ENCODE peak calls at places on chromosomes 13 and 19, in six cellular contexts. One of them, this sample, is unnamed.
A peak's percentile ranks its signal among the peaks of the same experiment; 100 is the strongest.

GRCh38 chr13:39692650-39693438 is 37.4 kb downstream of the COG6 start:
- DNase-seq in tibial artery: no peak
- DNase-seq in Karpas-422: no peak
- DNase-seq in gastrocnemius medialis: no peak
- DNase-seq in heart left ventricle: no peak
- DNase-seq in thoracic aorta: no peak
- DNase-seq in this sample: no peak

GRCh38 chr19:54045771-54046170 is 17.9 kb downstream of the VSTM1 start:
- DNase-seq in tibial artery: no peak
- DNase-seq in Karpas-422: no peak
- DNase-seq in gastrocnemius medialis: no peak
- DNase-seq in heart left ventricle: no peak
- DNase-seq in thoracic aorta: no peak
- DNase-seq in this sample: no peak

GRCh38 chr19:13788991-13789390 is 6.3 kb upstream of the ZSWIM4 start:
- DNase-seq in tibial artery: peak; percentile 77
- DNase-seq in Karpas-422: no peak
- DNase-seq in gastrocnemius medialis: no peak
- DNase-seq in heart left ventricle: no peak
- DNase-seq in thoracic aorta: peak; percentile 47
- DNase-seq in this sample: no peak

GRCh38 chr19:52962394-52963228 is at the start of gene ZNF816:
- DNase-seq in tibial artery: peak; percentile 99
- DNase-seq in Karpas-422: peak; percentile 100
- DNase-seq in gastrocnemius medialis: peak; percentile 86
- DNase-seq in heart left ventricle: peak; percentile 98
- DNase-seq in thoracic aorta: peak; percentile 94
- DNase-seq in this sample: peak; percentile 99

GRCh38 chr13:27374126-27374613 is 50.2 kb upstream of the GTF3A start:
- DNase-seq in tibial artery: no peak
- DNase-seq in Karpas-422: no peak
- DNase-seq in gastrocnemius medialis: no peak
- DNase-seq in heart left ventricle: no peak
- DNase-seq in thoracic aorta: no peak
- DNase-seq in this sample: no peak

GRCh38 chr19:13873776-13874515 is 3.0 kb upstream of the NANOS3 start:
- DNase-seq in tibial artery: no peak
- DNase-seq in Karpas-422: no peak
- DNase-seq in gastrocnemius medialis: no peak
- DNase-seq in heart left ventricle: no peak
- DNase-seq in thoracic aorta: no peak
- DNase-seq in this sample: no peak

GRCh38 chr19:16876904-16877361 is 11.9 kb upstream of the F2RL3 start:
- DNase-seq in tibial artery: no peak
- DNase-seq in Karpas-422: no peak
- DNase-seq in gastrocnemius medialis: no peak
- DNase-seq in heart left ventricle: peak; percentile 49
- DNase-seq in thoracic aorta: no peak
- DNase-seq in this sample: no peak

GRCh38 chr13:109862627-109863026 is 76.2 kb upstream of the IRS2 start:
- DNase-seq in tibial artery: no peak
- DNase-seq in Karpas-422: no peak
- DNase-seq in gastrocnemius medialis: no peak
- DNase-seq in heart left ventricle: no peak
- DNase-seq in thoracic aorta: no peak
- DNase-seq in this sample: no peak

GRCh38 chr13:109154546-109154945 is 525.1 kb downstream of the MYO16 start:
- DNase-seq in tibial artery: no peak
- DNase-seq in Karpas-422: no peak
- DNase-seq in gastrocnemius medialis: no peak
- DNase-seq in heart left ventricle: no peak
- DNase-seq in thoracic aorta: no peak
- DNase-seq in this sample: no peak

GRCh38 chr13:110062077-110062776 is 244.7 kb downstream of the COL4A1 start:
- DNase-seq in tibial artery: no peak
- DNase-seq in Karpas-422: no peak
- DNase-seq in gastrocnemius medialis: peak; percentile 32
- DNase-seq in heart left ventricle: peak; percentile 48
- DNase-seq in thoracic aorta: no peak
- DNase-seq in this sample: no peak

GRCh38 chr13:85529216-85529590 is 270.0 kb downstream of the SLITRK6 start:
- DNase-seq in tibial artery: no peak
- DNase-seq in Karpas-422: no peak
- DNase-seq in gastrocnemius medialis: no peak
- DNase-seq in heart left ventricle: no peak
- DNase-seq in thoracic aorta: no peak
- DNase-seq in this sample: no peak

GRCh38 chr19:36245210-36246005 is 30.5 kb downstream of the ZNF146 start:
- DNase-seq in tibial artery: no peak
- DNase-seq in Karpas-422: no peak
- DNase-seq in gastrocnemius medialis: no peak
- DNase-seq in heart left ventricle: no peak
- DNase-seq in thoracic aorta: no peak
- DNase-seq in this sample: peak; percentile 46

GRCh38 chr19:8577247-8577646 is at the start of gene MYO1F:
- DNase-seq in tibial artery: peak; percentile 77
- DNase-seq in Karpas-422: no peak
- DNase-seq in gastrocnemius medialis: peak; percentile 33
- DNase-seq in heart left ventricle: peak; percentile 74
- DNase-seq in thoracic aorta: no peak
- DNase-seq in this sample: no peak

GRCh38 chr13:38970380-38971051 is 20.1 kb downstream of the STOML3 start:
- DNase-seq in tibial artery: no peak
- DNase-seq in Karpas-422: no peak
- DNase-seq in gastrocnemius medialis: no peak
- DNase-seq in heart left ventricle: no peak
- DNase-seq in thoracic aorta: no peak
- DNase-seq in this sample: no peak

GRCh38 chr19:48637948-48638830 is 1.0 kb upstream of the DBP start:
- DNase-seq in tibial artery: peak; percentile 93
- DNase-seq in Karpas-422: peak; percentile 95
- DNase-seq in gastrocnemius medialis: peak; percentile 90
- DNase-seq in heart left ventricle: peak; percentile 90
- DNase-seq in thoracic aorta: no peak
- DNase-seq in this sample: peak; percentile 82

GRCh38 chr19:5818594-5818993 is 13.7 kb downstream of the NRTN start:
- DNase-seq in tibial artery: no peak
- DNase-seq in Karpas-422: no peak
- DNase-seq in gastrocnemius medialis: no peak
- DNase-seq in heart left ventricle: no peak
- DNase-seq in thoracic aorta: no peak
- DNase-seq in this sample: no peak

GRCh38 chr19:50486823-50487515 is 10.3 kb upstream of the GARIN5A start:
- DNase-seq in tibial artery: no peak
- DNase-seq in Karpas-422: peak; percentile 97
- DNase-seq in gastrocnemius medialis: peak; percentile 76
- DNase-seq in heart left ventricle: no peak
- DNase-seq in thoracic aorta: no peak
- DNase-seq in this sample: peak; percentile 97

GRCh38 chr19:6773323-6773931 is 919 bp downstream of the VAV1 start:
- DNase-seq in tibial artery: no peak
- DNase-seq in Karpas-422: peak; percentile 96
- DNase-seq in gastrocnemius medialis: no peak
- DNase-seq in heart left ventricle: no peak
- DNase-seq in thoracic aorta: no peak
- DNase-seq in this sample: no peak

GRCh38 chr19:480016-480855 is 16.1 kb upstream of the MADCAM1 start:
- DNase-seq in tibial artery: peak; percentile 77
- DNase-seq in Karpas-422: peak; percentile 47
- DNase-seq in gastrocnemius medialis: peak; percentile 58
- DNase-seq in heart left ventricle: peak; percentile 85
- DNase-seq in thoracic aorta: peak; percentile 38
- DNase-seq in this sample: no peak

GRCh38 chr13:103188688-103189326 is 122.6 kb upstream of the SLC10A2 start:
- DNase-seq in tibial artery: no peak
- DNase-seq in Karpas-422: peak; percentile 78
- DNase-seq in gastrocnemius medialis: no peak
- DNase-seq in heart left ventricle: no peak
- DNase-seq in thoracic aorta: no peak
- DNase-seq in this sample: no peak

GRCh38 chr13:106100261-106100919 is 435.1 kb downstream of the EFNB2 start:
- DNase-seq in tibial artery: no peak
- DNase-seq in Karpas-422: no peak
- DNase-seq in gastrocnemius medialis: no peak
- DNase-seq in heart left ventricle: no peak
- DNase-seq in thoracic aorta: no peak
- DNase-seq in this sample: peak; percentile 85

GRCh38 chr19:4042064-4042730 is 24.5 kb downstream of the ZBTB7A start:
- DNase-seq in tibial artery: no peak
- DNase-seq in Karpas-422: no peak
- DNase-seq in gastrocnemius medialis: no peak
- DNase-seq in heart left ventricle: no peak
- DNase-seq in thoracic aorta: no peak
- DNase-seq in this sample: no peak

GRCh38 chr13:37934339-37935191 is 65.0 kb upstream of the TRPC4 start:
- DNase-seq in tibial artery: no peak
- DNase-seq in Karpas-422: no peak
- DNase-seq in gastrocnemius medialis: no peak
- DNase-seq in heart left ventricle: no peak
- DNase-seq in thoracic aorta: no peak
- DNase-seq in this sample: peak; percentile 58

GRCh38 chr19:44576843-44577565 is 36.4 kb upstream of the IGSF23 start:
- DNase-seq in tibial artery: no peak
- DNase-seq in Karpas-422: peak; percentile 75
- DNase-seq in gastrocnemius medialis: no peak
- DNase-seq in heart left ventricle: peak; percentile 20
- DNase-seq in thoracic aorta: no peak
- DNase-seq in this sample: no peak

GRCh38 chr13:32666990-32667571 is 80.8 kb downstream of the PDS5B start:
- DNase-seq in tibial artery: no peak
- DNase-seq in Karpas-422: no peak
- DNase-seq in gastrocnemius medialis: no peak
- DNase-seq in heart left ventricle: no peak
- DNase-seq in thoracic aorta: no peak
- DNase-seq in this sample: no peak

GRCh38 chr19:37304190-37304883 is 66.6 kb upstream of the ZNF527 start:
- DNase-seq in tibial artery: no peak
- DNase-seq in Karpas-422: no peak
- DNase-seq in gastrocnemius medialis: no peak
- DNase-seq in heart left ventricle: peak; percentile 61
- DNase-seq in thoracic aorta: no peak
- DNase-seq in this sample: no peak

GRCh38 chr13:25945596-25945995 is 106.2 kb downstream of the SHISA2 start:
- DNase-seq in tibial artery: no peak
- DNase-seq in Karpas-422: no peak
- DNase-seq in gastrocnemius medialis: no peak
- DNase-seq in heart left ventricle: no peak
- DNase-seq in thoracic aorta: no peak
- DNase-seq in this sample: no peak

GRCh38 chr13:53174550-53174949 is 145.9 kb downstream of the OLFM4 start:
- DNase-seq in tibial artery: no peak
- DNase-seq in Karpas-422: no peak
- DNase-seq in gastrocnemius medialis: no peak
- DNase-seq in heart left ventricle: no peak
- DNase-seq in thoracic aorta: no peak
- DNase-seq in this sample: no peak
- H3K27ac ChIP-seq in tibial artery: no peak overlapping the region
- H3K27ac ChIP-seq in Karpas-422: no peak overlapping the region
- H3K27ac ChIP-seq in gastrocnemius medialis: no peak overlapping the region
- H3K27ac ChIP-seq in heart left ventricle: no peak overlapping the region
- H3K27ac ChIP-seq in thoracic aorta: no peak overlapping the region
- H3K27ac ChIP-seq in this sample: no peak overlapping the region

DNA sequence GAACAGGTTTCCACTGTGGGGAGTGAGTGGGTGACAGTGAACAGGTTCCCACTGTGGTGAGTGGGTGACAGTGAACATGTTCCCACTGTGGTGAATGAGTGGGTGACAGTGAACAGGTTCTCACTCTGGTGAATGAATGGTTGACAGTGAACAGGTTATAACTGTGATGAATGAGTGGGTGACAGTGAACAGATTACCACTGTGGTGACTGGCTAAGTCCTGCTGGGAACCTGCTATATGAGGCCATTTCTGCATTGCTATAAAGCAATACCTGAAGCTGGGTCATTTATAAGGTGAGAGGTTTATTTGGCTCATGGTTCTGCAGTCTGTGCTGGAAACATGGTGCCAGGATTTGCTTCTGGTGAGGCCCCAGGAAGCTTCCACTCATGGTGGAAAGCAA is 637.1 kb downstream of the UQCRFS1 start:
- DNase-seq in tibial artery: no peak
- DNase-seq in Karpas-422: no peak
- DNase-seq in gastrocnemius medialis: no peak
- DNase-seq in heart left ventricle: no peak
- DNase-seq in thoracic aorta: no peak
- DNase-seq in this sample: no peak
- H3K27ac ChIP-seq in tibial artery: no peak overlapping the region
- H3K27ac ChIP-seq in Karpas-422: no peak overlapping the region
- H3K27ac ChIP-seq in gastrocnemius medialis: no peak overlapping the region
- H3K27ac ChIP-seq in heart left ventricle: no peak overlapping the region
- H3K27ac ChIP-seq in thoracic aorta: no peak overlapping the region
- H3K27ac ChIP-seq in this sample: no peak overlapping the region

GRCh38 chr13:77853701-77854100 is 64.9 kb downstream of the EDNRB start:
- DNase-seq in tibial artery: no peak
- DNase-seq in Karpas-422: no peak
- DNase-seq in gastrocnemius medialis: no peak
- DNase-seq in heart left ventricle: no peak
- DNase-seq in thoracic aorta: no peak
- DNase-seq in this sample: peak; percentile 73
- H3K27ac ChIP-seq in tibial artery: no peak overlapping the region
- H3K27ac ChIP-seq in Karpas-422: no peak overlapping the region
- H3K27ac ChIP-seq in gastrocnemius medialis: no peak overlapping the region
- H3K27ac ChIP-seq in heart left ventricle: no peak overlapping the region
- H3K27ac ChIP-seq in thoracic aorta: no peak overlapping the region
- H3K27ac ChIP-seq in this sample: peak overlapping the region; percentile 54

DNA sequence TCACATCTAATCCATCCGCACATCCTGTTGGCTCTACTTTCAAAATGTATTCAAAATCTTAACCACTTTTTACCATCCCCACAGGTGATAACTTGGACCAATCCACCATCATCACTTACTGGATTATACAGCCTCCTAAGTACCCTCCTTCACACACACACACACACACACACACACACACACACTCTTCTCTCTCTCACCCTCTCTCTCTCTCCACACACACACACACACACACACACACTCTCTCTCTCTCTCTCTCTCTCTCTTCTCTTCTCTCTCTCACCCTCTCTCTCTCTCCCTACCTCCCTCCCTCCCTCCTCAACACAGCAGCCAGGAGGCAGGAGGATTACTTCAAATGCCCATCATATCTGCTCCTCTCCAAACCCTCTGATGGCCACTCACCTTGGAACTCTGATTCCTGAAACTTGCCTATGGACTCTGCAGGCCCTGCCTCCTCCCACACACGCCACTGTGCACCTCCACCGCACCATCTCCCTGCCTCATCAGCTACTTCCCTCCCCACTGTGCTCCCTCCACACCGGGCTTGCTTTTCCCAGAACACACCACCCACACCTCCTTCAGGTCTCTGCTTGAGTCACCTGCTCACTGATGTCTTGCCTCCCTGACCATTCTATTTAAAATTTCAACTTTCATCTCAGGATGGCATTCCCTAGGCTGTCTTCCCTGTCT is 39.7 kb downstream of the RCBTB2 start:
- DNase-seq in tibial artery: no peak
- DNase-seq in Karpas-422: peak; percentile 92
- DNase-seq in gastrocnemius medialis: no peak
- DNase-seq in heart left ventricle: no peak
- DNase-seq in thoracic aorta: no peak
- DNase-seq in this sample: no peak
- H3K27ac ChIP-seq in tibial artery: no peak overlapping the region
- H3K27ac ChIP-seq in Karpas-422: peak overlapping the region; percentile 100
- H3K27ac ChIP-seq in gastrocnemius medialis: peak overlapping the region; percentile 57
- H3K27ac ChIP-seq in heart left ventricle: no peak overlapping the region
- H3K27ac ChIP-seq in thoracic aorta: no peak overlapping the region
- H3K27ac ChIP-seq in this sample: no peak overlapping the region